ENCODE peak calls at places on chromosomes 16 and 17, in six cellular contexts. One of them, this sample, is unnamed.

GRCh38 chr17:50421308-50422031 is 4.5 kb upstream of the ACSF2 start:
- DNase-seq in HepG2: no peak
- DNase-seq in HCT116: no peak
- DNase-seq in GM12878: no peak
- DNase-seq in K562: no peak
- DNase-seq in SK-N-SH: no peak
- DNase-seq in this sample: no peak

GRCh38 chr17:71760062-71760720 is 360.6 kb upstream of the SOX9 start:
- DNase-seq in HepG2: no peak
- DNase-seq in HCT116: no peak
- DNase-seq in GM12878: no peak
- DNase-seq in K562: no peak
- DNase-seq in SK-N-SH: no peak
- DNase-seq in this sample: no peak

GRCh38 chr17:6254036-6254435 is 180.9 kb downstream of the AIPL1 start:
- DNase-seq in HepG2: no peak
- DNase-seq in HCT116: no peak
- DNase-seq in GM12878: no peak
- DNase-seq in K562: no peak
- DNase-seq in SK-N-SH: no peak
- DNase-seq in this sample: no peak

GRCh38 chr17:60390223-60390622 is 1.7 kb downstream of the USP32 start:
- DNase-seq in HepG2: no peak
- DNase-seq in HCT116: no peak
- DNase-seq in GM12878: no peak
- DNase-seq in K562: peak; percentile 36
- DNase-seq in SK-N-SH: peak; percentile 45
- DNase-seq in this sample: peak; percentile 18

GRCh38 chr16:77117687-77118086 is 73.3 kb upstream of the MON1B start:
- DNase-seq in HepG2: no peak
- DNase-seq in HCT116: no peak
- DNase-seq in GM12878: no peak
- DNase-seq in K562: no peak
- DNase-seq in SK-N-SH: peak; percentile 35
- DNase-seq in this sample: no peak

GRCh38 chr17:19379306-19380075 is 1.2 kb downstream of the MAPK7 start:
- DNase-seq in HepG2: no peak
- DNase-seq in HCT116: no peak
- DNase-seq in GM12878: no peak
- DNase-seq in K562: no peak
- DNase-seq in SK-N-SH: no peak
- DNase-seq in this sample: no peak

GRCh38 chr17:76542984-76543383 is 3.1 kb downstream of the PRCD start:
- DNase-seq in HepG2: no peak
- DNase-seq in HCT116: no peak
- DNase-seq in GM12878: no peak
- DNase-seq in K562: no peak
- DNase-seq in SK-N-SH: peak; percentile 58
- DNase-seq in this sample: no peak

GRCh38 chr16:72876221-72876620 is 171.7 kb downstream of the ZFHX3 start:
- DNase-seq in HepG2: no peak
- DNase-seq in HCT116: no peak
- DNase-seq in GM12878: peak; percentile 1
- DNase-seq in K562: no peak
- DNase-seq in SK-N-SH: no peak
- DNase-seq in this sample: no peak

GRCh38 chr16:69325784-69326171 is 4.6 kb downstream of the PDF start:
- DNase-seq in HepG2: no peak
- DNase-seq in HCT116: no peak
- DNase-seq in GM12878: no peak
- DNase-seq in K562: no peak
- DNase-seq in SK-N-SH: no peak
- DNase-seq in this sample: no peak

GRCh38 chr17:73924083-73924482 is 279.4 kb upstream of the RPL38 start:
- DNase-seq in HepG2: no peak
- DNase-seq in HCT116: no peak
- DNase-seq in GM12878: no peak
- DNase-seq in K562: no peak
- DNase-seq in SK-N-SH: no peak
- DNase-seq in this sample: no peak

GRCh38 chr17:45841883-45842525 is 2.7 kb upstream of the SPPL2C start:
- DNase-seq in HepG2: no peak
- DNase-seq in HCT116: no peak
- DNase-seq in GM12878: no peak
- DNase-seq in K562: no peak
- DNase-seq in SK-N-SH: no peak
- DNase-seq in this sample: no peak

GRCh38 chr17:760371-760770 is 8.3 kb upstream of the GEMIN4 start:
- DNase-seq in HepG2: no peak
- DNase-seq in HCT116: no peak
- DNase-seq in GM12878: no peak
- DNase-seq in K562: no peak
- DNase-seq in SK-N-SH: no peak
- DNase-seq in this sample: no peak

GRCh38 chr17:60463157-60463820 is 41.0 kb downstream of the CHCT1 start:
- DNase-seq in HepG2: no peak
- DNase-seq in HCT116: no peak
- DNase-seq in GM12878: no peak
- DNase-seq in K562: no peak
- DNase-seq in SK-N-SH: no peak
- DNase-seq in this sample: no peak

GRCh38 chr16:24950275-24950674 is 64.9 kb downstream of the ARHGAP17 start:
- DNase-seq in HepG2: no peak
- DNase-seq in HCT116: no peak
- DNase-seq in GM12878: no peak
- DNase-seq in K562: no peak
- DNase-seq in SK-N-SH: no peak
- DNase-seq in this sample: no peak

GRCh38 chr17:78495634-78496033 is 81.6 kb downstream of the DNAH17 start:
- DNase-seq in HepG2: no peak
- DNase-seq in HCT116: no peak
- DNase-seq in GM12878: no peak
- DNase-seq in K562: no peak
- DNase-seq in SK-N-SH: no peak
- DNase-seq in this sample: no peak

GRCh38 chr17:7109461-7110322 is 4.9 kb downstream of the ASGR2 start:
- DNase-seq in HepG2: no peak
- DNase-seq in HCT116: no peak
- DNase-seq in GM12878: no peak
- DNase-seq in K562: no peak
- DNase-seq in SK-N-SH: no peak
- DNase-seq in this sample: no peak

GRCh38 chr17:307741-308507 is 44.7 kb downstream of the RPH3AL start:
- DNase-seq in HepG2: no peak
- DNase-seq in HCT116: no peak
- DNase-seq in GM12878: no peak
- DNase-seq in K562: no peak
- DNase-seq in SK-N-SH: no peak
- DNase-seq in this sample: no peak

GRCh38 chr17:17032131-17032692 is 10.0 kb upstream of the MPRIP start:
- DNase-seq in HepG2: peak; percentile 64
- DNase-seq in HCT116: no peak
- DNase-seq in GM12878: no peak
- DNase-seq in K562: peak; percentile 38
- DNase-seq in SK-N-SH: peak; percentile 85
- DNase-seq in this sample: no peak

GRCh38 chr16:11848842-11849241 is 2.5 kb downstream of the RSL1D1 start:
- DNase-seq in HepG2: no peak
- DNase-seq in HCT116: no peak
- DNase-seq in GM12878: no peak
- DNase-seq in K562: no peak
- DNase-seq in SK-N-SH: no peak
- DNase-seq in this sample: no peak

GRCh38 chr16:11629071-11630030 is 38.9 kb upstream of the SNN start:
- DNase-seq in HepG2: no peak
- DNase-seq in HCT116: no peak
- DNase-seq in GM12878: no peak
- DNase-seq in K562: no peak
- DNase-seq in SK-N-SH: no peak
- DNase-seq in this sample: no peak

GRCh38 chr17:19573075-19573474 is 39.4 kb downstream of the SLC47A1 start:
- DNase-seq in HepG2: no peak
- DNase-seq in HCT116: no peak
- DNase-seq in GM12878: no peak
- DNase-seq in K562: no peak
- DNase-seq in SK-N-SH: no peak
- DNase-seq in this sample: no peak

GRCh38 chr16:66600484-66600883 is 4.0 kb upstream of the CMTM3 start:
- DNase-seq in HepG2: no peak
- DNase-seq in HCT116: no peak
- DNase-seq in GM12878: no peak
- DNase-seq in K562: no peak
- DNase-seq in SK-N-SH: no peak
- DNase-seq in this sample: no peak

GRCh38 chr17:7318121-7318860 is 3.1 kb upstream of the GPS2 start:
- DNase-seq in HepG2: no peak
- DNase-seq in HCT116: no peak
- DNase-seq in GM12878: no peak
- DNase-seq in K562: no peak
- DNase-seq in SK-N-SH: no peak
- DNase-seq in this sample: no peak

GRCh38 chr17:51435171-51435552 is 174.8 kb downstream of the UTP18 start:
- DNase-seq in HepG2: no peak
- DNase-seq in HCT116: no peak
- DNase-seq in GM12878: no peak
- DNase-seq in K562: no peak
- DNase-seq in SK-N-SH: no peak
- DNase-seq in this sample: no peak

GRCh38 chr16:84270531-84270930 is 24.1 kb upstream of the WFDC1 start:
- DNase-seq in HepG2: no peak
- DNase-seq in HCT116: no peak
- DNase-seq in GM12878: no peak
- DNase-seq in K562: no peak
- DNase-seq in SK-N-SH: no peak
- DNase-seq in this sample: no peak

GRCh38 chr16:84271866-84272265 is 22.8 kb upstream of the WFDC1 start:
- DNase-seq in HepG2: no peak
- DNase-seq in HCT116: no peak
- DNase-seq in GM12878: no peak
- DNase-seq in K562: no peak
- DNase-seq in SK-N-SH: no peak
- DNase-seq in this sample: no peak

GRCh38 chr16:84268661-84269060 is 26.0 kb upstream of the WFDC1 start:
- DNase-seq in HepG2: no peak
- DNase-seq in HCT116: no peak
- DNase-seq in GM12878: no peak
- DNase-seq in K562: no peak
- DNase-seq in SK-N-SH: no peak
- DNase-seq in this sample: no peak

GRCh38 chr16:84271037-84271436 is 23.6 kb upstream of the WFDC1 start:
- DNase-seq in HepG2: no peak
- DNase-seq in HCT116: no peak
- DNase-seq in GM12878: no peak
- DNase-seq in K562: no peak
- DNase-seq in SK-N-SH: no peak
- DNase-seq in this sample: no peak

DNA sequence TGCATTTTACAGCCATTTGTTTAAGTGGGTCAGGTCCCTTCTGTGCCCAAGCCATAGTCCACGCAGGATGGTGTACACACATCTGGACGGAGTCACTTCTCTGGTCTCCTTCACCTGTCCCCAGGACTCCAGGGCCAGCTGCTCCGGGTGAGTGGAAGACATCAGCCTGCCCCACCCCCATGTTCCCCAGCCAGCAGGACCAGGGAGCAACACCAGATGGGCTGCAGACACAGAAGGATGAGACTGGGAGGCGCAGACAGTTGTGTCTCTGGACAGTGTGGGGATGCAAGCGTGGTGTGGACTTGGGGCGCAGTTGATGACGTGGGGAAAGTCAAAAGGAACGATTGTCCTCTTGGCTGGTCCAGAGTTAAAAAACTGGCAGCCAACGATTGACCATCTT is 24.6 kb upstream of the WFDC1 start:
- DNase-seq in HepG2: no peak
- DNase-seq in HCT116: no peak
- DNase-seq in GM12878: no peak
- DNase-seq in K562: no peak
- DNase-seq in SK-N-SH: no peak
- DNase-seq in this sample: no peak
- TF ChIP-seq JUND in HepG2: no peak
- TF ChIP-seq JUND in HCT116: no peak
- TF ChIP-seq JUND in GM12878: no peak
- TF ChIP-seq JUND in K562: no peak
- TF ChIP-seq JUND in SK-N-SH: no peak
- TF ChIP-seq JUND in this sample: no peak

GRCh38 chr17:38608648-38609047 is 2.9 kb upstream of the SRCIN1 start:
- DNase-seq in HepG2: no peak
- DNase-seq in HCT116: no peak
- DNase-seq in GM12878: no peak
- DNase-seq in K562: no peak
- DNase-seq in SK-N-SH: no peak
- DNase-seq in this sample: peak; percentile 75
- TF ChIP-seq JUND in HepG2: no peak
- TF ChIP-seq JUND in HCT116: no peak
- TF ChIP-seq JUND in GM12878: no peak
- TF ChIP-seq JUND in K562: no peak
- TF ChIP-seq JUND in SK-N-SH: no peak
- TF ChIP-seq JUND in this sample: no peak

GRCh38 chr16:31134625-31135534 is 647 bp downstream of the PRSS8 start:
- DNase-seq in HepG2: no peak
- DNase-seq in HCT116: no peak
- DNase-seq in GM12878: no peak
- DNase-seq in K562: no peak
- DNase-seq in SK-N-SH: no peak
- DNase-seq in this sample: no peak
- TF ChIP-seq JUND in HepG2: no peak
- TF ChIP-seq JUND in HCT116: no peak
- TF ChIP-seq JUND in GM12878: no peak
- TF ChIP-seq JUND in K562: no peak
- TF ChIP-seq JUND in SK-N-SH: no peak
- TF ChIP-seq JUND in this sample: no peak

DNA sequence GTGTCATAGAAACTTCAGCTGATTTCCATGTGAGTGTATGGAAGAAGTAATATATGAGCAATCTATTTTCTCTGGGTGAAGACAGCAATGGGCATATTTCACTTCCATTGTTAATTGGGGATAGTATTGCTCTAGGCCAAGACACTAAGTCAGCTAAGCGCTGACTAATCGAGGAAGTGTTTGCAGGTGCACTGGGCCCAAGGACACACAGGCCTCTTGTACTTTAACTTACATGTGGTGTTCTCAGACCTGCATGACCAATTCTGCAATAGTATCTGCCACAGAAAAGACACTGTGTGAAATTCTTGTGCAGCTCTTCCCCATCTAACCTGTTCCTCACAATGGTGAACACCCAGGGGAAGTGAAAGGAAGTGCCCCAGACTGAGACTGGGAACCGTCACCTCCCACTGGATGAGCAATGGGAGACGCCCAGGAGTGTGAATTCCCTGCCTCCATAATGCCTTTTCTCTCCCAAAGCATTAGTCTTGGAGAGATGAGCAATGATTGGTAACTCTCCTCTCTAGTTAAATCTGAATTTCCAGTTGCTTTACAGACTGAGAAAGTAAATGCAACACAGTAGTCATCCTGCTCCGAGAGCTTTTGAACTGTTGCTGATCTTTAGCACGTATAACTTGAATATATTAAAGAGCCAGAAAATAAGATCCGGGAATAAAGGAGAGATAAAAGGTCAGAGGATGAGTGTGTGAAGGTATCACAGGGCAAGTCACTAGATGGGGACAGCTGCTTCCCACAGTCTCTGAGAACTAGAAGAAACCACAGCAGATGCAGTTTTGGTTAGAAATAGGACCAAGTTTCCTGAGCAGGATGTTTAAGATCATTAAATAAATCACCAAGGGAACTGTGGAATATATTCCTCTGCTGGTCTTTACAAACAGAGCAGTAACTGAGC is 82.6 kb downstream of the CDK5R1 start:
- DNase-seq in HepG2: no peak
- DNase-seq in HCT116: no peak
- DNase-seq in GM12878: peak; percentile 90
- DNase-seq in K562: no peak
- DNase-seq in SK-N-SH: no peak
- DNase-seq in this sample: no peak
- TF ChIP-seq JUND in HepG2: no peak
- TF ChIP-seq JUND in HCT116: no peak
- TF ChIP-seq JUND in GM12878: no peak
- TF ChIP-seq JUND in K562: no peak
- TF ChIP-seq JUND in SK-N-SH: no peak
- TF ChIP-seq JUND in this sample: no peak